ENCODE peak calls at places on chromosomes 12 and 14, in six cellular contexts. One of them, this sample, is unnamed.

GRCh38 chr14:81565441-81566290 is 32.0 kb upstream of the SEL1L start:
- DNase-seq in SK-N-SH: no peak
- DNase-seq in brain microvascular endothelial cell: peak; percentile 5
- DNase-seq in adrenal gland: no peak
- DNase-seq in NCI-H1436 treated with DMSO at 0.1 percent for 48 hours: no peak
- DNase-seq in Caco-2: no peak
- DNase-seq in this sample: peak; percentile 11

GRCh38 chr14:64388533-64389243 is 535 bp downstream of the MTHFD1 start:
- DNase-seq in SK-N-SH: peak; percentile 10
- DNase-seq in brain microvascular endothelial cell: peak; percentile 10
- DNase-seq in adrenal gland: no peak
- DNase-seq in NCI-H1436 treated with DMSO at 0.1 percent for 48 hours: no peak
- DNase-seq in Caco-2: peak; percentile 40
- DNase-seq in this sample: peak; percentile 70

GRCh38 chr14:59243174-59243573 is 54.7 kb downstream of the DAAM1 start:
- DNase-seq in SK-N-SH: no peak
- DNase-seq in brain microvascular endothelial cell: no peak
- DNase-seq in adrenal gland: no peak
- DNase-seq in NCI-H1436 treated with DMSO at 0.1 percent for 48 hours: no peak
- DNase-seq in Caco-2: no peak
- DNase-seq in this sample: no peak

GRCh38 chr12:102948941-102949352 is 8.5 kb upstream of the ASCL1 start:
- DNase-seq in SK-N-SH: peak; percentile 61
- DNase-seq in brain microvascular endothelial cell: peak; percentile 53
- DNase-seq in adrenal gland: peak; percentile 79
- DNase-seq in NCI-H1436 treated with DMSO at 0.1 percent for 48 hours: no peak
- DNase-seq in Caco-2: no peak
- DNase-seq in this sample: no peak

GRCh38 chr14:74882103-74882920 is 596 bp downstream of the DLST start:
- DNase-seq in SK-N-SH: peak; percentile 29
- DNase-seq in brain microvascular endothelial cell: peak; percentile 22
- DNase-seq in adrenal gland: no peak
- DNase-seq in NCI-H1436 treated with DMSO at 0.1 percent for 48 hours: no peak
- DNase-seq in Caco-2: no peak
- DNase-seq in this sample: peak; percentile 22

GRCh38 chr12:22380029-22380428 is 45.5 kb upstream of the ST8SIA1 start:
- DNase-seq in SK-N-SH: no peak
- DNase-seq in brain microvascular endothelial cell: no peak
- DNase-seq in adrenal gland: no peak
- DNase-seq in NCI-H1436 treated with DMSO at 0.1 percent for 48 hours: no peak
- DNase-seq in Caco-2: no peak
- DNase-seq in this sample: no peak

GRCh38 chr14:23047751-23048693 is 6.0 kb downstream of the PSMB11 start:
- DNase-seq in SK-N-SH: no peak
- DNase-seq in brain microvascular endothelial cell: no peak
- DNase-seq in adrenal gland: no peak
- DNase-seq in NCI-H1436 treated with DMSO at 0.1 percent for 48 hours: no peak
- DNase-seq in Caco-2: no peak
- DNase-seq in this sample: no peak

GRCh38 chr12:14952295-14952995 is 9.0 kb downstream of the ARHGDIB start:
- DNase-seq in SK-N-SH: no peak
- DNase-seq in brain microvascular endothelial cell: peak; percentile 97
- DNase-seq in adrenal gland: no peak
- DNase-seq in NCI-H1436 treated with DMSO at 0.1 percent for 48 hours: no peak
- DNase-seq in Caco-2: no peak
- DNase-seq in this sample: peak; percentile 99

GRCh38 chr12:19572920-19573558 is 133.7 kb downstream of the AEBP2 start:
- DNase-seq in SK-N-SH: peak; percentile 15
- DNase-seq in brain microvascular endothelial cell: peak; percentile 69
- DNase-seq in adrenal gland: peak; percentile 65
- DNase-seq in NCI-H1436 treated with DMSO at 0.1 percent for 48 hours: no peak
- DNase-seq in Caco-2: peak; percentile 62
- DNase-seq in this sample: peak; percentile 60

GRCh38 chr12:20376984-20377383 is 8.6 kb downstream of the PDE3A start:
- DNase-seq in SK-N-SH: peak; percentile 14
- DNase-seq in brain microvascular endothelial cell: peak; percentile 44
- DNase-seq in adrenal gland: no peak
- DNase-seq in NCI-H1436 treated with DMSO at 0.1 percent for 48 hours: no peak
- DNase-seq in Caco-2: no peak
- DNase-seq in this sample: peak; percentile 26

GRCh38 chr12:124524231-124524925 is 43.0 kb downstream of the NCOR2 start:
- DNase-seq in SK-N-SH: no peak
- DNase-seq in brain microvascular endothelial cell: peak; percentile 74
- DNase-seq in adrenal gland: no peak
- DNase-seq in NCI-H1436 treated with DMSO at 0.1 percent for 48 hours: no peak
- DNase-seq in Caco-2: no peak
- DNase-seq in this sample: peak; percentile 53

GRCh38 chr14:99036594-99037293 is 235.3 kb downstream of the BCL11B start:
- DNase-seq in SK-N-SH: no peak
- DNase-seq in brain microvascular endothelial cell: no peak
- DNase-seq in adrenal gland: peak; percentile 67
- DNase-seq in NCI-H1436 treated with DMSO at 0.1 percent for 48 hours: no peak
- DNase-seq in Caco-2: no peak
- DNase-seq in this sample: no peak

GRCh38 chr12:47601071-47601470 is 104.8 kb downstream of the RPAP3 start:
- DNase-seq in SK-N-SH: no peak
- DNase-seq in brain microvascular endothelial cell: no peak
- DNase-seq in adrenal gland: no peak
- DNase-seq in NCI-H1436 treated with DMSO at 0.1 percent for 48 hours: no peak
- DNase-seq in Caco-2: no peak
- DNase-seq in this sample: no peak

GRCh38 chr12:120598674-120599463 is 17.7 kb upstream of the POP5 start:
- DNase-seq in SK-N-SH: no peak
- DNase-seq in brain microvascular endothelial cell: peak; percentile 36
- DNase-seq in adrenal gland: peak; percentile 70
- DNase-seq in NCI-H1436 treated with DMSO at 0.1 percent for 48 hours: no peak
- DNase-seq in Caco-2: no peak
- DNase-seq in this sample: peak; percentile 76

GRCh38 chr14:103105580-103106168 is 11.1 kb downstream of the EXOC3L4 start:
- DNase-seq in SK-N-SH: no peak
- DNase-seq in brain microvascular endothelial cell: no peak
- DNase-seq in adrenal gland: no peak
- DNase-seq in NCI-H1436 treated with DMSO at 0.1 percent for 48 hours: peak; percentile 80
- DNase-seq in Caco-2: no peak
- DNase-seq in this sample: no peak

GRCh38 chr12:2891240-2892053 is 756 bp downstream of the TULP3 start:
- DNase-seq in SK-N-SH: peak; percentile 68
- DNase-seq in brain microvascular endothelial cell: peak; percentile 58
- DNase-seq in adrenal gland: peak; percentile 80
- DNase-seq in NCI-H1436 treated with DMSO at 0.1 percent for 48 hours: no peak
- DNase-seq in Caco-2: peak; percentile 69
- DNase-seq in this sample: peak; percentile 23

GRCh38 chr12:67483871-67484554 is 164.5 kb upstream of the DYRK2 start:
- DNase-seq in SK-N-SH: no peak
- DNase-seq in brain microvascular endothelial cell: no peak
- DNase-seq in adrenal gland: no peak
- DNase-seq in NCI-H1436 treated with DMSO at 0.1 percent for 48 hours: no peak
- DNase-seq in Caco-2: peak; percentile 52
- DNase-seq in this sample: no peak

GRCh38 chr12:127964717-127965116 is 302.3 kb upstream of the TMEM132C start:
- DNase-seq in SK-N-SH: no peak
- DNase-seq in brain microvascular endothelial cell: peak; percentile 77
- DNase-seq in adrenal gland: no peak
- DNase-seq in NCI-H1436 treated with DMSO at 0.1 percent for 48 hours: no peak
- DNase-seq in Caco-2: no peak
- DNase-seq in this sample: no peak

GRCh38 chr12:69616025-69616424 is 5.3 kb upstream of the LRRC10 start:
- DNase-seq in SK-N-SH: no peak
- DNase-seq in brain microvascular endothelial cell: no peak
- DNase-seq in adrenal gland: no peak
- DNase-seq in NCI-H1436 treated with DMSO at 0.1 percent for 48 hours: no peak
- DNase-seq in Caco-2: no peak
- DNase-seq in this sample: no peak

GRCh38 chr12:9319842-9320173 is 111.6 kb upstream of the PZP start:
- DNase-seq in SK-N-SH: no peak
- DNase-seq in brain microvascular endothelial cell: no peak
- DNase-seq in adrenal gland: no peak
- DNase-seq in NCI-H1436 treated with DMSO at 0.1 percent for 48 hours: no peak
- DNase-seq in Caco-2: no peak
- DNase-seq in this sample: peak; percentile 67

GRCh38 chr14:97172644-97173043 is 375.5 kb downstream of the VRK1 start:
- DNase-seq in SK-N-SH: no peak
- DNase-seq in brain microvascular endothelial cell: no peak
- DNase-seq in adrenal gland: no peak
- DNase-seq in NCI-H1436 treated with DMSO at 0.1 percent for 48 hours: no peak
- DNase-seq in Caco-2: no peak
- DNase-seq in this sample: no peak

GRCh38 chr12:77007476-77007875 is 57.9 kb downstream of the E2F7 start:
- DNase-seq in SK-N-SH: no peak
- DNase-seq in brain microvascular endothelial cell: no peak
- DNase-seq in adrenal gland: no peak
- DNase-seq in NCI-H1436 treated with DMSO at 0.1 percent for 48 hours: no peak
- DNase-seq in Caco-2: no peak
- DNase-seq in this sample: no peak

GRCh38 chr12:58378038-58378437 is 436.7 kb downstream of the ATP23 start:
- DNase-seq in SK-N-SH: no peak
- DNase-seq in brain microvascular endothelial cell: no peak
- DNase-seq in adrenal gland: no peak
- DNase-seq in NCI-H1436 treated with DMSO at 0.1 percent for 48 hours: no peak
- DNase-seq in Caco-2: no peak
- DNase-seq in this sample: no peak

GRCh38 chr14:103422981-103423600 is 37.9 kb downstream of the MARK3 start:
- DNase-seq in SK-N-SH: no peak
- DNase-seq in brain microvascular endothelial cell: peak; percentile 63
- DNase-seq in adrenal gland: no peak
- DNase-seq in NCI-H1436 treated with DMSO at 0.1 percent for 48 hours: no peak
- DNase-seq in Caco-2: no peak
- DNase-seq in this sample: no peak

GRCh38 chr14:68977741-68978549 is 1.2 kb downstream of the ACTN1 start:
- DNase-seq in SK-N-SH: peak; percentile 82
- DNase-seq in brain microvascular endothelial cell: peak; percentile 74
- DNase-seq in adrenal gland: peak; percentile 84
- DNase-seq in NCI-H1436 treated with DMSO at 0.1 percent for 48 hours: no peak
- DNase-seq in Caco-2: peak; percentile 68
- DNase-seq in this sample: peak; percentile 71

GRCh38 chr12:122545855-122546254 is 18.8 kb downstream of the KNTC1 start:
- DNase-seq in SK-N-SH: no peak
- DNase-seq in brain microvascular endothelial cell: no peak
- DNase-seq in adrenal gland: no peak
- DNase-seq in NCI-H1436 treated with DMSO at 0.1 percent for 48 hours: no peak
- DNase-seq in Caco-2: no peak
- DNase-seq in this sample: no peak

GRCh38 chr14:59028476-59029202 is 159.8 kb upstream of the DAAM1 start:
- DNase-seq in SK-N-SH: peak; percentile 69
- DNase-seq in brain microvascular endothelial cell: peak; percentile 93
- DNase-seq in adrenal gland: peak; percentile 77
- DNase-seq in NCI-H1436 treated with DMSO at 0.1 percent for 48 hours: no peak
- DNase-seq in Caco-2: peak; percentile 67
- DNase-seq in this sample: peak; percentile 99

GRCh38 chr12:6620137-6620884 is 13.1 kb upstream of the CHD4 start:
- DNase-seq in SK-N-SH: peak; percentile 17
- DNase-seq in brain microvascular endothelial cell: no peak
- DNase-seq in adrenal gland: no peak
- DNase-seq in NCI-H1436 treated with DMSO at 0.1 percent for 48 hours: no peak
- DNase-seq in Caco-2: no peak
- DNase-seq in this sample: peak; percentile 9

GRCh38 chr12:34393821-34394150 is 371.5 kb downstream of the ALG10 start:
- DNase-seq in SK-N-SH: peak; percentile 4
- DNase-seq in brain microvascular endothelial cell: no peak
- DNase-seq in adrenal gland: peak; percentile 18
- DNase-seq in NCI-H1436 treated with DMSO at 0.1 percent for 48 hours: no peak
- DNase-seq in Caco-2: peak; percentile 24
- DNase-seq in this sample: no peak